ENCODE peak calls at places on chromosome 4, in six cellular contexts. One of them, this sample, is unnamed.

GRCh38 chr4:166501941-166502382 is 628.9 kb downstream of the TLL1 start:
- DNase-seq in pancreas: no peak
- DNase-seq in Peyer's patch: no peak
- DNase-seq in right lobe of liver: no peak
- DNase-seq in fibroblast of mammary gland: peak
- DNase-seq in cardiac muscle cell: peak
- DNase-seq in this sample: peak

GRCh38 chr4:107120661-107121060 is 84.5 kb upstream of the DKK2 start:
- DNase-seq in pancreas: no peak
- DNase-seq in Peyer's patch: no peak
- DNase-seq in right lobe of liver: no peak
- DNase-seq in fibroblast of mammary gland: peak
- DNase-seq in cardiac muscle cell: peak
- DNase-seq in this sample: no peak

GRCh38 chr4:189059996-189060570 is 880.6 kb upstream of the FRG1 start:
- DNase-seq in pancreas: no peak
- DNase-seq in Peyer's patch: no peak
- DNase-seq in right lobe of liver: no peak
- DNase-seq in fibroblast of mammary gland: peak
- DNase-seq in cardiac muscle cell: no peak
- DNase-seq in this sample: no peak

GRCh38 chr4:68257719-68258118 is 12.2 kb upstream of the TMPRSS11B start:
- DNase-seq in pancreas: no peak
- DNase-seq in Peyer's patch: no peak
- DNase-seq in right lobe of liver: no peak
- DNase-seq in fibroblast of mammary gland: no peak
- DNase-seq in cardiac muscle cell: no peak
- DNase-seq in this sample: no peak

GRCh38 chr4:12555011-12555410 is 929.1 kb downstream of the RAB28 start:
- DNase-seq in pancreas: no peak
- DNase-seq in Peyer's patch: no peak
- DNase-seq in right lobe of liver: no peak
- DNase-seq in fibroblast of mammary gland: peak
- DNase-seq in cardiac muscle cell: no peak
- DNase-seq in this sample: no peak

GRCh38 chr4:140743194-140743931 is 12.8 kb downstream of the TBC1D9 start:
- DNase-seq in pancreas: no peak
- DNase-seq in Peyer's patch: peak
- DNase-seq in right lobe of liver: no peak
- DNase-seq in fibroblast of mammary gland: peak
- DNase-seq in cardiac muscle cell: peak
- DNase-seq in this sample: peak

GRCh38 chr4:35493977-35494376 is 750.3 kb downstream of the ARAP2 start:
- DNase-seq in pancreas: peak
- DNase-seq in Peyer's patch: no peak
- DNase-seq in right lobe of liver: no peak
- DNase-seq in fibroblast of mammary gland: no peak
- DNase-seq in cardiac muscle cell: no peak
- DNase-seq in this sample: no peak

GRCh38 chr4:68948985-68949384 is 2.6 kb downstream of the UGT2A3 start:
- DNase-seq in pancreas: no peak
- DNase-seq in Peyer's patch: no peak
- DNase-seq in right lobe of liver: no peak
- DNase-seq in fibroblast of mammary gland: no peak
- DNase-seq in cardiac muscle cell: no peak
- DNase-seq in this sample: no peak

GRCh38 chr4:125765936-125766335 is 451.2 kb downstream of the FAT4 start:
- DNase-seq in pancreas: no peak
- DNase-seq in Peyer's patch: no peak
- DNase-seq in right lobe of liver: no peak
- DNase-seq in fibroblast of mammary gland: peak
- DNase-seq in cardiac muscle cell: no peak
- DNase-seq in this sample: no peak

GRCh38 chr4:110682311-110682710 is 59.4 kb upstream of the PITX2 start:
- DNase-seq in pancreas: no peak
- DNase-seq in Peyer's patch: no peak
- DNase-seq in right lobe of liver: no peak
- DNase-seq in fibroblast of mammary gland: peak
- DNase-seq in cardiac muscle cell: no peak
- DNase-seq in this sample: no peak

GRCh38 chr4:69167300-69167699 is 47.2 kb downstream of the UGT2B11 start:
- DNase-seq in pancreas: no peak
- DNase-seq in Peyer's patch: no peak
- DNase-seq in right lobe of liver: no peak
- DNase-seq in fibroblast of mammary gland: peak
- DNase-seq in cardiac muscle cell: no peak
- DNase-seq in this sample: peak

GRCh38 chr4:3340703-3341088 is 47.9 kb downstream of the RGS12 start:
- DNase-seq in pancreas: peak
- DNase-seq in Peyer's patch: no peak
- DNase-seq in right lobe of liver: peak
- DNase-seq in fibroblast of mammary gland: no peak
- DNase-seq in cardiac muscle cell: no peak
- DNase-seq in this sample: no peak

GRCh38 chr4:142901166-142901662 is 55.1 kb upstream of the INPP4B start:
- DNase-seq in pancreas: no peak
- DNase-seq in Peyer's patch: no peak
- DNase-seq in right lobe of liver: no peak
- DNase-seq in fibroblast of mammary gland: peak
- DNase-seq in cardiac muscle cell: peak
- DNase-seq in this sample: no peak

GRCh38 chr4:87251104-87251503 is 30.7 kb upstream of the KLHL8 start:
- DNase-seq in pancreas: no peak
- DNase-seq in Peyer's patch: no peak
- DNase-seq in right lobe of liver: peak
- DNase-seq in fibroblast of mammary gland: no peak
- DNase-seq in cardiac muscle cell: no peak
- DNase-seq in this sample: no peak

GRCh38 chr4:152000518-152000917 is 239.7 kb upstream of the GATB start:
- DNase-seq in pancreas: no peak
- DNase-seq in Peyer's patch: no peak
- DNase-seq in right lobe of liver: no peak
- DNase-seq in fibroblast of mammary gland: no peak
- DNase-seq in cardiac muscle cell: no peak
- DNase-seq in this sample: no peak

GRCh38 chr4:100889401-100889800 is 371.6 kb upstream of the EMCN start:
- DNase-seq in pancreas: no peak
- DNase-seq in Peyer's patch: no peak
- DNase-seq in right lobe of liver: no peak
- DNase-seq in fibroblast of mammary gland: no peak
- DNase-seq in cardiac muscle cell: no peak
- DNase-seq in this sample: no peak

GRCh38 chr4:158938462-158939044 is 164.3 kb upstream of the RAPGEF2 start:
- DNase-seq in pancreas: no peak
- DNase-seq in Peyer's patch: no peak
- DNase-seq in right lobe of liver: no peak
- DNase-seq in fibroblast of mammary gland: peak
- DNase-seq in cardiac muscle cell: no peak
- DNase-seq in this sample: no peak

GRCh38 chr4:186839122-186840037 is 115.7 kb upstream of the FAT1 start:
- DNase-seq in pancreas: no peak
- DNase-seq in Peyer's patch: no peak
- DNase-seq in right lobe of liver: no peak
- DNase-seq in fibroblast of mammary gland: peak
- DNase-seq in cardiac muscle cell: no peak
- DNase-seq in this sample: no peak

GRCh38 chr4:186844059-186844681 is 120.5 kb upstream of the FAT1 start:
- DNase-seq in pancreas: no peak
- DNase-seq in Peyer's patch: peak
- DNase-seq in right lobe of liver: no peak
- DNase-seq in fibroblast of mammary gland: peak
- DNase-seq in cardiac muscle cell: no peak
- DNase-seq in this sample: no peak

GRCh38 chr4:186838295-186838694 is 114.6 kb upstream of the FAT1 start:
- DNase-seq in pancreas: no peak
- DNase-seq in Peyer's patch: no peak
- DNase-seq in right lobe of liver: no peak
- DNase-seq in fibroblast of mammary gland: no peak
- DNase-seq in cardiac muscle cell: no peak
- DNase-seq in this sample: no peak

GRCh38 chr4:186840222-186840701 is 116.6 kb upstream of the FAT1 start:
- DNase-seq in pancreas: no peak
- DNase-seq in Peyer's patch: peak
- DNase-seq in right lobe of liver: no peak
- DNase-seq in fibroblast of mammary gland: peak
- DNase-seq in cardiac muscle cell: no peak
- DNase-seq in this sample: no peak

DNA sequence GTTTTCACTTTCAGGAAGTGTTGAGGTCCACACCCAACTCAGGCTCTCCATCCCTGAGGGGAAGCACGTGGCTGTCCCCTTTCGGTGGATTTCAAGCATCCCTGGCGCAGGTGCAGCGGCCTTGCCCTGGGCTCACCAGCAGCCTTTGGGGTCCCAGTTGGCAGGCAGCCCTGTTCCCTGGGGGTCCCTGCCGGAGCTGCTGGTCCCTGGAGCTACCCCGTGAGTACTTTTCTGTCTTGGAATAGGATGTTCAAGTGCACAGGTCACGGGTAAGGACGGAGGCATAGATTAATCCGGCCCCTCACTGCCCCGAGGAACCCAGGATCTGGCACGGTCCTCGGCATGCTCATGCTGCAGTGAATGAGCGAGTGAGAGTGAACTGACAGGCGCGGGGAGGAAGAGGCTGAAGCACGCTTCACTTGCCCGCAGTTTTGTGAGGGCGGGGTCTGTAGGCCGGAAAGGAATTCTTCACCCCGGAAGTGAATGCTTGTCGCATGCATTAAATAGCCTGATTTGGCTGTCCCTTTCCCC is 117.2 kb upstream of the FAT1 start:
- DNase-seq in pancreas: no peak
- DNase-seq in Peyer's patch: no peak
- DNase-seq in right lobe of liver: no peak
- DNase-seq in fibroblast of mammary gland: peak
- DNase-seq in cardiac muscle cell: no peak
- DNase-seq in this sample: no peak
- H3K4me3 ChIP-seq in pancreas: no peak
- H3K4me3 ChIP-seq in Peyer's patch: no peak
- H3K4me3 ChIP-seq in right lobe of liver: no peak
- H3K4me3 ChIP-seq in fibroblast of mammary gland: peak
- H3K4me3 ChIP-seq in cardiac muscle cell: no peak
- H3K4me3 ChIP-seq in this sample: no peak

GRCh38 chr4:10240691-10241090 is 124.1 kb upstream of the WDR1 start:
- DNase-seq in pancreas: no peak
- DNase-seq in Peyer's patch: no peak
- DNase-seq in right lobe of liver: no peak
- DNase-seq in fibroblast of mammary gland: no peak
- DNase-seq in cardiac muscle cell: no peak
- DNase-seq in this sample: no peak
- H3K4me3 ChIP-seq in pancreas: no peak
- H3K4me3 ChIP-seq in Peyer's patch: no peak
- H3K4me3 ChIP-seq in right lobe of liver: no peak
- H3K4me3 ChIP-seq in fibroblast of mammary gland: no peak
- H3K4me3 ChIP-seq in cardiac muscle cell: no peak
- H3K4me3 ChIP-seq in this sample: no peak

GRCh38 chr4:156992943-156993342 is 21.3 kb upstream of the PDGFC start:
- DNase-seq in pancreas: no peak
- DNase-seq in Peyer's patch: no peak
- DNase-seq in right lobe of liver: no peak
- DNase-seq in fibroblast of mammary gland: peak
- DNase-seq in cardiac muscle cell: no peak
- DNase-seq in this sample: no peak

GRCh38 chr4:156999175-156999517 is 27.5 kb upstream of the PDGFC start:
- DNase-seq in pancreas: no peak
- DNase-seq in Peyer's patch: no peak
- DNase-seq in right lobe of liver: peak
- DNase-seq in fibroblast of mammary gland: peak
- DNase-seq in cardiac muscle cell: peak
- DNase-seq in this sample: peak

GRCh38 chr4:157004279-157005161 is 32.9 kb upstream of the PDGFC start:
- DNase-seq in pancreas: no peak
- DNase-seq in Peyer's patch: no peak
- DNase-seq in right lobe of liver: no peak
- DNase-seq in fibroblast of mammary gland: peak
- DNase-seq in cardiac muscle cell: no peak
- DNase-seq in this sample: no peak

DNA sequence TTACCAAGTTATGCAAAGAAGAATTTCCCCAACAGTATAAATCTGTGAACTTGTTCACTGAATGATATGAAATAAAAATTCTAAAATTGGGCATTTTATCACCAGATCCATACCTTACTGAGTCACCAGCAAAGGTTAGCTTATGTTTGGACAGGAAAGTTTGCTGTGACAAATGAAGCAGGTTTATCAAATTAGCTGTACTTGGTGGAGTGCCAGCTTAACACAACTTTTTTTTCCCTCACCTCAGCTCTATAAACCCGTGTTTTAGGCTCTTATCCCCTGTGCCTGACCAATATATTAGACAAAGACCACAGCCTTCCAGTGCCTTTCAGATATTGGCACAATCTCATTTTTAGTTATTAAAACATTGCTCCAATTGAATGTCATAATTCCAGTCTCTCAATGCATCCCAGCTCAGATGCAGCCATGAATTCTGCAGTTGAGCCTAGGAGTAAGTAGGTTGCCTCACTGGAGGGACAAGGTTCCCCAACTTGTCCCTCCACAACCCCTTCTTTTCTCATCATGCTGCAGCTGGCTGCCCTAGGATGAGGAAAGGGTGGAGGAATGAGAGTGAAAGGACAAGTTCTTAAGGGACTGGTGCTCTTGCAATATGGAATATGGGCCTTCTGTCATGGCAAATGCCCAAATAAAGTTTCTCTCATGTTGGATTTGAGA is 27.0 kb upstream of the PDGFC start:
- DNase-seq in pancreas: no peak
- DNase-seq in Peyer's patch: no peak
- DNase-seq in right lobe of liver: no peak
- DNase-seq in fibroblast of mammary gland: no peak
- DNase-seq in cardiac muscle cell: no peak
- DNase-seq in this sample: no peak
- H3K4me3 ChIP-seq in pancreas: no peak
- H3K4me3 ChIP-seq in Peyer's patch: no peak
- H3K4me3 ChIP-seq in right lobe of liver: no peak
- H3K4me3 ChIP-seq in fibroblast of mammary gland: no peak
- H3K4me3 ChIP-seq in cardiac muscle cell: no peak
- H3K4me3 ChIP-seq in this sample: peak

DNA sequence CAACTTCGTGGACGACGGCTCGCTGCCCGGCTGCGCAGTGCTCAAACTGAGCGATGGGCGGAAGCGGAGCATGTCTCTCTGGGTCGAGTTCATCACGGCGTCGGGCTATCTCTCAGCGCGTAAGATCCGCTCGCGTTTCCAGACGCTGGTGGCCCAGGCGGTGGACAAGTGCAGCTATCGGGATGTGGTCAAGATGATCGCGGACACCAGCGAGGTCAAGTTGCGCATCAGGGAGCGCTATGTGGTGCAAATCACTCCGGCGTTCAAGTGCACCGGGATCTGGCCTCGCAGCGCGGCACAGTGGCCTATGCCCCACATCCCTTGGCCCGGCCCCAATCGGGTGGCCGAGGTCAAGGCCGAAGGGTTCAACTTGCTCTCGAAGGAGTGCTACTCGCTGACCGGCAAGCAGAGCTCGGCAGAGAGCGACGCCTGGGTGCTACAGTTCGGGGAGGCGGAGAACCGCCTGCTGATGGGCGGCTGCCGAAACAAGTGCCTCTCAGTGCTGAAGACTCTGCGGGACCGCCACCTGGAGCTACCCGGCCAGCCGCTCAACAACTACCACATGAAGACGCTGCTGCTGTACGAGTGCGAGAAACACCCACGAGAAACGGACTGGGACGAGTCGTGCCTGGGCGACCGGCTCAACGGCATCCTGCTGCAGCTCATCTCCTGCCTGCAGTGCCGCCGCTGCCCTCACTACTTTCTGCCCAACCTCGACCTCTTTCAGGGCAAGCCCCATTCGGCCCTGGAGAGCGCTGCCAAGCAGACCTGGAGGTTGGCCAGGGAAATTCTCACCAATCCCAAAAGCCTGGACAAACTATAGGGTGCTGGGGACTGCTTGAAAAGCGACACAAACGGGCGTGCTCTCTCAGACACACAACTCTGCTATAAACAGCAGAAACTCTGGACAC is 1.6 kb downstream of the MAB21L2 start:
- DNase-seq in pancreas: peak
- DNase-seq in Peyer's patch: peak
- DNase-seq in right lobe of liver: peak
- DNase-seq in fibroblast of mammary gland: no peak
- DNase-seq in cardiac muscle cell: peak
- DNase-seq in this sample: no peak
- H3K4me3 ChIP-seq in pancreas: no peak
- H3K4me3 ChIP-seq in Peyer's patch: peak
- H3K4me3 ChIP-seq in right lobe of liver: peak
- H3K4me3 ChIP-seq in fibroblast of mammary gland: no peak
- H3K4me3 ChIP-seq in cardiac muscle cell: peak
- H3K4me3 ChIP-seq in this sample: no peak